ENCODE peak calls at places on chromosome X, in eight cellular contexts. H, R, U, N, W, E, F and T are unnamed samples.

GRCh38 chrX:952816-953215 is 259.6 kb downstream of the CRLF2 start:
- DNase-seq in N (no peak), F (no peak), H (no peak), E (no peak), R (no peak), U (no peak), W (no peak), T (no peak)

GRCh38 chrX:107826286-107827136 is 845 bp downstream of the MID2 start:
- DNase-seq in U (peak; percentile 67), R (peak; percentile 79), W (no peak), H (peak; percentile 60), F (peak; percentile 47), N (peak; percentile 31), E (peak; percentile 12), T (peak; percentile 50)

GRCh38 chrX:308821-309520 is 9.6 kb downstream of the GTPBP6 start:
- DNase-seq in F (no peak), U (no peak), E (no peak), N (no peak), H (no peak), W (peak; percentile 27), R (peak; percentile 70), T (peak; percentile 42)

GRCh38 chrX:100447563-100448397 is 37.7 kb upstream of the PCDH19 start:
- DNase-seq in F (peak; percentile 56), R (no peak), W (peak; percentile 36), H (no peak), N (peak; percentile 40), U (peak; percentile 36), E (peak; percentile 12), T (peak; percentile 56)

GRCh38 chrX:74119016-74119910 is 184.7 kb upstream of the ZCCHC13 start:
- DNase-seq in U (peak; percentile 81), F (peak; percentile 79), R (no peak), E (no peak), H (no peak), W (no peak), N (peak; percentile 54), T (no peak)

GRCh38 chrX:10579018-10579752 is 41.2 kb downstream of the MID1 start:
- DNase-seq in F (peak; percentile 78), W (no peak), R (no peak), H (no peak), E (no peak), N (peak; percentile 51), U (peak; percentile 74), T (no peak)

GRCh38 chrX:45515262-45516215 is 314.9 kb upstream of the DIPK2B start:
- DNase-seq in E (peak; percentile 27), U (peak; percentile 94), R (no peak), F (peak; percentile 97), H (no peak), W (peak; percentile 71), N (peak; percentile 76), T (peak; percentile 62)

GRCh38 chrX:19839770-19840254 is 47.6 kb downstream of the SH3KBP1 start:
- DNase-seq in F (peak; percentile 72), R (no peak), H (peak; percentile 39), W (no peak), N (no peak), U (no peak), E (no peak), T (no peak)

GRCh38 chrX:6384391-6384790 is 150.5 kb downstream of the VCX3A start:
- DNase-seq in H (no peak), W (no peak), U (no peak), R (no peak), F (no peak), N (no peak), E (no peak), T (no peak)

GRCh38 chrX:19672211-19672814 is 157.0 kb upstream of the MAP3K15 start:
- DNase-seq in U (no peak), H (no peak), E (no peak), N (no peak), R (no peak), W (no peak), F (no peak), T (no peak)

GRCh38 chrX:7083468-7084396 is 63.8 kb upstream of the STS start:
- DNase-seq in F (peak; percentile 89), H (peak; percentile 64), E (no peak), W (peak; percentile 36), U (peak; percentile 84), R (no peak), N (peak; percentile 95), T (no peak)

GRCh38 chrX:154490414-154491083 is at the start of gene SLC10A3:
- DNase-seq in H (peak; percentile 84), F (peak; percentile 95), N (peak; percentile 86), E (peak; percentile 92), U (peak; percentile 94), W (peak; percentile 94), R (peak; percentile 97), T (peak; percentile 93)

GRCh38 chrX:117977521-117977920 is 139.1 kb downstream of the KLHL13 start:
- DNase-seq in R (no peak), U (no peak), H (no peak), E (no peak), W (no peak), N (no peak), F (no peak), T (no peak)

GRCh38 chrX:57655065-57655464 is 25.0 kb downstream of the NLRP2B start:
- DNase-seq in N (no peak), F (no peak), E (no peak), H (no peak), R (no peak), W (no peak), U (no peak), T (no peak)

GRCh38 chrX:2829469-2830246 is 928 bp downstream of the GYG2 start:
- DNase-seq in E (no peak), R (no peak), H (no peak), F (no peak), U (no peak), N (no peak), W (no peak), T (no peak)

GRCh38 chrX:2829066-2829430 is 318 bp downstream of the GYG2 start:
- DNase-seq in F (no peak), N (no peak), U (no peak), E (no peak), R (no peak), W (no peak), H (no peak), T (no peak)

GRCh38 chrX:2828404-2829065 is at the start of gene GYG2:
- DNase-seq in W (no peak), U (peak; percentile 9), N (no peak), E (no peak), R (no peak), F (no peak), H (no peak), T (peak; percentile 64)

GRCh38 chrX:2831471-2832228 is 2.9 kb downstream of the GYG2 start:
- DNase-seq in E (no peak), H (no peak), N (no peak), R (no peak), F (no peak), U (no peak), W (no peak), T (no peak)
- H3K4me3 ChIP-seq in E (no peak overlapping the region), H (no peak overlapping the region), N (no peak overlapping the region), R (no peak overlapping the region), F (no peak overlapping the region), U (no peak overlapping the region), W (no peak overlapping the region), T (no peak overlapping the region)

GRCh38 chrX:40147399-40148188 is 49.8 kb upstream of the BCOR start:
- DNase-seq in U (no peak), W (no peak), N (no peak), F (no peak), H (no peak), R (no peak), E (no peak), T (no peak)

GRCh38 chrX:40149286-40150175 is 51.8 kb upstream of the BCOR start:
- DNase-seq in U (no peak), W (no peak), F (no peak), E (no peak), H (no peak), N (no peak), R (no peak), T (no peak)

GRCh38 chrX:40150503-40150902 is 52.7 kb upstream of the BCOR start:
- DNase-seq in U (no peak), F (peak; percentile 32), N (no peak), E (no peak), H (no peak), W (no peak), R (no peak), T (no peak)

GRCh38 chrX:40148189-40148438 is 50.4 kb upstream of the BCOR start:
- DNase-seq in F (no peak), N (no peak), U (no peak), W (no peak), H (no peak), R (no peak), E (no peak), T (no peak)

DNA sequence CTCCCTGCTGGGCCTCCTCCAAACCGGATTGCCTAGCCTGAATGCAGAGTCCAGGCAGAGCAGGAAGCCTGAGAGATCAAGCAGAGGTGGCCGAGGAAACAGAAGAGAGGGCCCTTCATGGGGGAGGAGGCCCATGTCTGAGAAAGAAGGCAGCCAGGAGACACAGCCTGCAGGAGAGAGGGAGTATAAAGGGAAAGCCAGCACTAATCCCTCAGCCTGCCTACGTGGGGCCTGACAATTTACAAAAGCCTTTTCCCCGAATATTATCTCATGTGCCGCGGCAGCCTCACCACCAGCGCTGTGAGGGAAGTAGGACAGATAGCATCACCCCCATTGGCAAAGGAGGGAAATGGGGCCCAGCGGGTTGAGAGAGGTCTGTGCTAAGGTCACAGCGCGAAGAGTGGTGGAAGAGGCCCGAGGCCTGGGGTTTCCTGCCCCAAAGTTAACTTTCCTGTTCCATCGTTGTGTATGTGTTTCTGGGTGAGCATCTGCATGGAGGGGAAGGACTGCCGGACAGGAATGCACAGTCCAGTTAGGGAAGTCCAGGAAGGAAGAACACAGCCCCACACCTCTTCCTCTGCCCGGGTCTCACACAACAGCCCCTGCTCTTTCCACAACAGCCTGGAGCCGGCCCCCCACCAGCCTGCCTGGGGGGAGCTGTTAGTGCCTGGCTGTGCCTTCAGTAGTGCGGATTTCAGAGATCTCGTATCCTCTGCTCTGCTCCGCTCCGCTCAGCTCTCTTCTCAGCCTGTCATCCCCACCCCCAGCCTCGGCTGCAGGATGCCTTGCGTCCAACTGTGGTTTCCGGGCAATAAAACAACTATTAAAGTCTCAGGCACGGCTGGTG is 50.9 kb upstream of the BCOR start:
- DNase-seq in E (no peak), U (no peak), F (peak; percentile 63), H (no peak), N (no peak), W (no peak), R (peak; percentile 80), T (no peak)
- H3K27ac ChIP-seq in E (peak overlapping the region; percentile 60), U (no peak overlapping the region), F (no peak overlapping the region), H (peak overlapping the region; percentile 57), N (no peak overlapping the region), W (no peak overlapping the region), R (peak overlapping the region; percentile 21), T (no peak overlapping the region)

DNA sequence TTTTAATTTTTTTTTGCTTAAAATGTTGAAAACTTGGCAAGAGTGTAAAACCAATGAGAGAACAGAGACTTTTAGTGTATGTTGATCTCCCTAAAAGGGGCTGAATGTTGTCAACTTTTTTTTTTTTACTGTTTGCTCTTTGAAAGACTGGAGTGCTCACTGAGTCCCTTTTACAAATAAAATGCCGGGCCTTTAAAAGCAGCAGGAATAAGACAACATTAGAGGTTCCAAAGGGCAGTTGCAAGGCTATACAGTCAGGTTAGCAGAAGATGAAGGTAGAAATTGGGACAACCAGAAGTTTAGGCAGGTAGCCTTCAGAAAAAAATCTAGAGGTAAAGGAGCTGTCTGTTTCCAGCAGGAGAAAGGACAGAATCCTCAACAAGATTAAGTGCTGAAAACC is 132.5 kb upstream of the HTR2C start:
- DNase-seq in W (no peak), U (no peak), N (no peak), F (no peak), E (no peak), H (no peak), R (no peak), T (no peak)
- H3K4me3 ChIP-seq in W (no peak overlapping the region), U (no peak overlapping the region), N (no peak overlapping the region), F (no peak overlapping the region), E (no peak overlapping the region), H (no peak overlapping the region), R (no peak overlapping the region), T (no peak overlapping the region)

GRCh38 chrX:134886201-134886600 is 104.6 kb upstream of the SMIM10 start:
- DNase-seq in F (peak; percentile 89), E (no peak), H (no peak), R (no peak), N (no peak), U (peak; percentile 18), W (no peak), T (no peak)
- H3K27ac ChIP-seq in F (peak overlapping the region; percentile 96), E (no peak overlapping the region), H (no peak overlapping the region), R (no peak overlapping the region), N (no peak overlapping the region), U (no peak overlapping the region), W (no peak overlapping the region), T (no peak overlapping the region)